ENCODE peak calls at places on chromosomes 5 and 9, in ten cellular contexts. One of them, this sample, is unnamed.

GRCh38 chr5:135392256-135392655 is 6.8 kb downstream of the MACROH2A1 start:
- DNase-seq in DND-41: no peak
- DNase-seq in endothelial cell: no peak
- DNase-seq in PC-3: no peak
- DNase-seq in colonic mucosa: no peak
- DNase-seq in epithelial cell of esophagus: no peak
- DNase-seq in transverse colon: no peak
- DNase-seq in stomach: no peak
- DNase-seq in nephron progenitor cell: no peak
- DNase-seq in progenitor cell of endocrine pancreas: no peak
- DNase-seq in this sample: no peak

GRCh38 chr9:126514037-126514821 is 99.5 kb upstream of the LMX1B start:
- DNase-seq in DND-41: no peak
- DNase-seq in endothelial cell: peak; percentile 89
- DNase-seq in PC-3: peak; percentile 30
- DNase-seq in colonic mucosa: peak; percentile 70
- DNase-seq in epithelial cell of esophagus: peak; percentile 46
- DNase-seq in transverse colon: peak; percentile 59
- DNase-seq in stomach: peak; percentile 59
- DNase-seq in nephron progenitor cell: peak; percentile 93
- DNase-seq in progenitor cell of endocrine pancreas: peak; percentile 67
- DNase-seq in this sample: peak; percentile 83

GRCh38 chr5:172775326-172776234 is 4.6 kb upstream of the DUSP1 start:
- DNase-seq in DND-41: no peak
- DNase-seq in endothelial cell: no peak
- DNase-seq in PC-3: peak; percentile 74
- DNase-seq in colonic mucosa: peak; percentile 73
- DNase-seq in epithelial cell of esophagus: peak; percentile 99
- DNase-seq in transverse colon: peak; percentile 84
- DNase-seq in stomach: peak; percentile 79
- DNase-seq in nephron progenitor cell: no peak
- DNase-seq in progenitor cell of endocrine pancreas: no peak
- DNase-seq in this sample: no peak

GRCh38 chr5:140051950-140052349 is 8.9 kb upstream of the NRG2 start:
- DNase-seq in DND-41: no peak
- DNase-seq in endothelial cell: no peak
- DNase-seq in PC-3: no peak
- DNase-seq in colonic mucosa: no peak
- DNase-seq in epithelial cell of esophagus: no peak
- DNase-seq in transverse colon: no peak
- DNase-seq in stomach: no peak
- DNase-seq in nephron progenitor cell: no peak
- DNase-seq in progenitor cell of endocrine pancreas: no peak
- DNase-seq in this sample: no peak

GRCh38 chr5:2093859-2094615 is 211.3 kb upstream of the IRX4 start:
- DNase-seq in DND-41: no peak
- DNase-seq in endothelial cell: no peak
- DNase-seq in PC-3: peak; percentile 65
- DNase-seq in colonic mucosa: no peak
- DNase-seq in epithelial cell of esophagus: peak; percentile 82
- DNase-seq in transverse colon: no peak
- DNase-seq in stomach: no peak
- DNase-seq in nephron progenitor cell: no peak
- DNase-seq in progenitor cell of endocrine pancreas: no peak
- DNase-seq in this sample: no peak

GRCh38 chr9:32502459-32502858 is 23.5 kb downstream of the RIGI start:
- DNase-seq in DND-41: no peak
- DNase-seq in endothelial cell: no peak
- DNase-seq in PC-3: peak; percentile 86
- DNase-seq in colonic mucosa: no peak
- DNase-seq in epithelial cell of esophagus: peak; percentile 86
- DNase-seq in transverse colon: no peak
- DNase-seq in stomach: no peak
- DNase-seq in nephron progenitor cell: no peak
- DNase-seq in progenitor cell of endocrine pancreas: no peak
- DNase-seq in this sample: no peak

GRCh38 chr5:91027316-91027937 is 355.7 kb downstream of the ARRDC3 start:
- DNase-seq in DND-41: no peak
- DNase-seq in endothelial cell: no peak
- DNase-seq in PC-3: no peak
- DNase-seq in colonic mucosa: no peak
- DNase-seq in epithelial cell of esophagus: peak; percentile 9
- DNase-seq in transverse colon: no peak
- DNase-seq in stomach: no peak
- DNase-seq in nephron progenitor cell: no peak
- DNase-seq in progenitor cell of endocrine pancreas: no peak
- DNase-seq in this sample: no peak

GRCh38 chr5:167903243-167903642 is 388.2 kb upstream of the WWC1 start:
- DNase-seq in DND-41: no peak
- DNase-seq in endothelial cell: no peak
- DNase-seq in PC-3: no peak
- DNase-seq in colonic mucosa: no peak
- DNase-seq in epithelial cell of esophagus: no peak
- DNase-seq in transverse colon: no peak
- DNase-seq in stomach: no peak
- DNase-seq in nephron progenitor cell: no peak
- DNase-seq in progenitor cell of endocrine pancreas: no peak
- DNase-seq in this sample: no peak

GRCh38 chr5:36730537-36731216 is 124.3 kb downstream of the SLC1A3 start:
- DNase-seq in DND-41: no peak
- DNase-seq in endothelial cell: no peak
- DNase-seq in PC-3: no peak
- DNase-seq in colonic mucosa: no peak
- DNase-seq in epithelial cell of esophagus: no peak
- DNase-seq in transverse colon: no peak
- DNase-seq in stomach: no peak
- DNase-seq in nephron progenitor cell: no peak
- DNase-seq in progenitor cell of endocrine pancreas: no peak
- DNase-seq in this sample: no peak

GRCh38 chr5:120432861-120433260 is 31.2 kb upstream of the PRR16 start:
- DNase-seq in DND-41: no peak
- DNase-seq in endothelial cell: no peak
- DNase-seq in PC-3: no peak
- DNase-seq in colonic mucosa: no peak
- DNase-seq in epithelial cell of esophagus: no peak
- DNase-seq in transverse colon: no peak
- DNase-seq in stomach: no peak
- DNase-seq in nephron progenitor cell: no peak
- DNase-seq in progenitor cell of endocrine pancreas: no peak
- DNase-seq in this sample: no peak

GRCh38 chr5:125043781-125044391 is 297.4 kb upstream of the ZNF608 start:
- DNase-seq in DND-41: no peak
- DNase-seq in endothelial cell: no peak
- DNase-seq in PC-3: peak; percentile 92
- DNase-seq in colonic mucosa: no peak
- DNase-seq in epithelial cell of esophagus: peak; percentile 80
- DNase-seq in transverse colon: peak; percentile 23
- DNase-seq in stomach: peak; percentile 32
- DNase-seq in nephron progenitor cell: no peak
- DNase-seq in progenitor cell of endocrine pancreas: no peak
- DNase-seq in this sample: no peak

GRCh38 chr9:134597957-134598883 is 43.4 kb upstream of the COL5A1 start:
- DNase-seq in DND-41: no peak
- DNase-seq in endothelial cell: peak; percentile 12
- DNase-seq in PC-3: no peak
- DNase-seq in colonic mucosa: no peak
- DNase-seq in epithelial cell of esophagus: no peak
- DNase-seq in transverse colon: no peak
- DNase-seq in stomach: no peak
- DNase-seq in nephron progenitor cell: no peak
- DNase-seq in progenitor cell of endocrine pancreas: no peak
- DNase-seq in this sample: no peak

GRCh38 chr5:139246394-139246793 is 47.1 kb upstream of the MATR3 start:
- DNase-seq in DND-41: peak; percentile 50
- DNase-seq in endothelial cell: peak; percentile 35
- DNase-seq in PC-3: peak; percentile 31
- DNase-seq in colonic mucosa: no peak
- DNase-seq in epithelial cell of esophagus: peak; percentile 49
- DNase-seq in transverse colon: no peak
- DNase-seq in stomach: no peak
- DNase-seq in nephron progenitor cell: no peak
- DNase-seq in progenitor cell of endocrine pancreas: no peak
- DNase-seq in this sample: no peak

GRCh38 chr9:84339523-84339922 is 1.0 kb downstream of the SLC28A3 start:
- DNase-seq in DND-41: no peak
- DNase-seq in endothelial cell: no peak
- DNase-seq in PC-3: no peak
- DNase-seq in colonic mucosa: no peak
- DNase-seq in epithelial cell of esophagus: no peak
- DNase-seq in transverse colon: no peak
- DNase-seq in stomach: no peak
- DNase-seq in nephron progenitor cell: no peak
- DNase-seq in progenitor cell of endocrine pancreas: no peak
- DNase-seq in this sample: no peak

GRCh38 chr5:142385194-142385593 is 60.4 kb upstream of the SPRY4 start:
- DNase-seq in DND-41: no peak
- DNase-seq in endothelial cell: no peak
- DNase-seq in PC-3: no peak
- DNase-seq in colonic mucosa: no peak
- DNase-seq in epithelial cell of esophagus: no peak
- DNase-seq in transverse colon: no peak
- DNase-seq in stomach: no peak
- DNase-seq in nephron progenitor cell: no peak
- DNase-seq in progenitor cell of endocrine pancreas: no peak
- DNase-seq in this sample: peak; percentile 42

GRCh38 chr5:133746834-133747233 is 134.5 kb upstream of the FSTL4 start:
- DNase-seq in DND-41: peak; percentile 24
- DNase-seq in endothelial cell: peak; percentile 8
- DNase-seq in PC-3: no peak
- DNase-seq in colonic mucosa: no peak
- DNase-seq in epithelial cell of esophagus: no peak
- DNase-seq in transverse colon: no peak
- DNase-seq in stomach: no peak
- DNase-seq in nephron progenitor cell: no peak
- DNase-seq in progenitor cell of endocrine pancreas: no peak
- DNase-seq in this sample: no peak

GRCh38 chr5:55236800-55237199 is 3.4 kb upstream of the CCNO start:
- DNase-seq in DND-41: no peak
- DNase-seq in endothelial cell: no peak
- DNase-seq in PC-3: no peak
- DNase-seq in colonic mucosa: no peak
- DNase-seq in epithelial cell of esophagus: no peak
- DNase-seq in transverse colon: no peak
- DNase-seq in stomach: no peak
- DNase-seq in nephron progenitor cell: no peak
- DNase-seq in progenitor cell of endocrine pancreas: no peak
- DNase-seq in this sample: no peak

GRCh38 chr9:34492051-34492450 is 30.7 kb downstream of the ENHO start:
- DNase-seq in DND-41: no peak
- DNase-seq in endothelial cell: no peak
- DNase-seq in PC-3: no peak
- DNase-seq in colonic mucosa: no peak
- DNase-seq in epithelial cell of esophagus: no peak
- DNase-seq in transverse colon: no peak
- DNase-seq in stomach: no peak
- DNase-seq in nephron progenitor cell: no peak
- DNase-seq in progenitor cell of endocrine pancreas: no peak
- DNase-seq in this sample: no peak

GRCh38 chr5:171537923-171538537 is 118.6 kb downstream of the FGF18 start:
- DNase-seq in DND-41: no peak
- DNase-seq in endothelial cell: no peak
- DNase-seq in PC-3: no peak
- DNase-seq in colonic mucosa: no peak
- DNase-seq in epithelial cell of esophagus: no peak
- DNase-seq in transverse colon: no peak
- DNase-seq in stomach: no peak
- DNase-seq in nephron progenitor cell: no peak
- DNase-seq in progenitor cell of endocrine pancreas: no peak
- DNase-seq in this sample: no peak
- TF ChIP-seq CTCF in DND-41: no peak
- TF ChIP-seq CTCF in endothelial cell: no peak
- TF ChIP-seq CTCF in PC-3: no peak
- TF ChIP-seq CTCF in colonic mucosa: no peak
- TF ChIP-seq CTCF in epithelial cell of esophagus: no peak
- TF ChIP-seq CTCF in transverse colon: no peak
- TF ChIP-seq CTCF in stomach: no peak
- TF ChIP-seq CTCF in nephron progenitor cell: no peak
- TF ChIP-seq CTCF in progenitor cell of endocrine pancreas: no peak
- TF ChIP-seq CTCF in this sample: no peak

GRCh38 chr5:39106332-39106731 is 32.1 kb upstream of the RICTOR start:
- DNase-seq in DND-41: no peak
- DNase-seq in endothelial cell: no peak
- DNase-seq in PC-3: peak; percentile 55
- DNase-seq in colonic mucosa: no peak
- DNase-seq in epithelial cell of esophagus: peak; percentile 21
- DNase-seq in transverse colon: no peak
- DNase-seq in stomach: no peak
- DNase-seq in nephron progenitor cell: no peak
- DNase-seq in progenitor cell of endocrine pancreas: no peak
- DNase-seq in this sample: no peak
- TF ChIP-seq CTCF in DND-41: peak; percentile 13
- TF ChIP-seq CTCF in endothelial cell: peak; percentile 50
- TF ChIP-seq CTCF in PC-3: peak; percentile 77
- TF ChIP-seq CTCF in colonic mucosa: no peak
- TF ChIP-seq CTCF in epithelial cell of esophagus: peak; percentile 24
- TF ChIP-seq CTCF in transverse colon: no peak
- TF ChIP-seq CTCF in stomach: no peak
- TF ChIP-seq CTCF in nephron progenitor cell: peak; percentile 9
- TF ChIP-seq CTCF in progenitor cell of endocrine pancreas: peak; percentile 30
- TF ChIP-seq CTCF in this sample: peak; percentile 77

DNA sequence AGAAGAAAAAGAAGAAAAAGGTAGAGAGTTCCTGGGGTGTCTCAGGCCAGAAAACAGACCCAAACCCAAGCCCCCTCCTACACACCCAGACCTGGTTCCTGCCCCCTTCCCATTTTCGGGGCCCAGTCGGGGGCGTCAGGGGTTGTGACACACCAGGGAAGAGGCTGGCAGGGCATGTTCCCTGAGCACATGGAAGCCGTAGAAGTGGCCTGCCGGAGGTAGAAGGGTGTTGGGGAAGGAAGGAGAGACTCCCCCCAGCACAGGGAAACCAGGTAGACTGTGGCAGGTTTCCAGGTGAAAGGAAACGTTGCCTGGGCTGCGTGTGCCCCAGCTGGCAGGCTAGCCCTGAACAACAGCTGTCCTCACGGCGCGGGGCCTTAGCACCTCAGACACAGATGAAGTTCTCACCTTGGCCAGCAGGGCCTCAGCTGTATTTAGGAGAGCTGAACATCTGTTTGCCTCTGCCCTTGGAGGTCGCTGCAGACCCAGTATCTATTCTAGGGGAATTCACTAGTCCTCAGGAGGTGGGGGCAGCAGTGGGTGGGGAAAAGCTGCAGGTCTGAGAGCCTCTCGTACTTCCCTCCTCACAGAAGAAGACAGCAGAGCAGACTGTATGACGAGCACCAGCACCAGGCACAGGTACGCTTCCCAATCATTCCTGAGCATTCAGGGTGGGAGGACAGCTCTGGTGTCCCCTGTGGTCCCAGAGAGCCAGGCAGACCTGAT is 14.1 kb downstream of the CD74 start:
- DNase-seq in DND-41: no peak
- DNase-seq in endothelial cell: peak; percentile 49
- DNase-seq in PC-3: no peak
- DNase-seq in colonic mucosa: no peak
- DNase-seq in epithelial cell of esophagus: peak; percentile 22
- DNase-seq in transverse colon: peak; percentile 30
- DNase-seq in stomach: peak; percentile 50
- DNase-seq in nephron progenitor cell: no peak
- DNase-seq in progenitor cell of endocrine pancreas: no peak
- DNase-seq in this sample: peak; percentile 66
- TF ChIP-seq CTCF in DND-41: peak; percentile 42
- TF ChIP-seq CTCF in endothelial cell: peak; percentile 53
- TF ChIP-seq CTCF in PC-3: peak; percentile 31
- TF ChIP-seq CTCF in colonic mucosa: no peak
- TF ChIP-seq CTCF in epithelial cell of esophagus: peak; percentile 24
- TF ChIP-seq CTCF in transverse colon: peak; percentile 27
- TF ChIP-seq CTCF in stomach: peak; percentile 14
- TF ChIP-seq CTCF in nephron progenitor cell: peak; percentile 24
- TF ChIP-seq CTCF in progenitor cell of endocrine pancreas: peak; percentile 36
- TF ChIP-seq CTCF in this sample: peak; percentile 37

GRCh38 chr5:19342942-19343341 is 645.1 kb downstream of the CDH18 start:
- DNase-seq in DND-41: no peak
- DNase-seq in endothelial cell: no peak
- DNase-seq in PC-3: no peak
- DNase-seq in colonic mucosa: no peak
- DNase-seq in epithelial cell of esophagus: no peak
- DNase-seq in transverse colon: no peak
- DNase-seq in stomach: no peak
- DNase-seq in nephron progenitor cell: no peak
- DNase-seq in progenitor cell of endocrine pancreas: no peak
- DNase-seq in this sample: no peak
- TF ChIP-seq CTCF in DND-41: no peak
- TF ChIP-seq CTCF in endothelial cell: no peak
- TF ChIP-seq CTCF in PC-3: no peak
- TF ChIP-seq CTCF in colonic mucosa: no peak
- TF ChIP-seq CTCF in epithelial cell of esophagus: no peak
- TF ChIP-seq CTCF in transverse colon: no peak
- TF ChIP-seq CTCF in stomach: no peak
- TF ChIP-seq CTCF in nephron progenitor cell: no peak
- TF ChIP-seq CTCF in progenitor cell of endocrine pancreas: no peak
- TF ChIP-seq CTCF in this sample: no peak

This sample was measured in chondrocyte.